ENCODE peak calls at places on chromosome 18, in six cellular contexts. One of them, this sample, is unnamed.

GRCh38 chr18:57051586-57052044 is 95.3 kb upstream of the BOD1L2 start:
- DNase-seq in NCI-H1436: no peak
- DNase-seq in right cardiac atrium: no peak
- DNase-seq in retina: no peak
- DNase-seq in head of caudate nucleus: no peak
- DNase-seq in effector memory CD4-positive, alpha-beta T cell: no peak
- DNase-seq in this sample: no peak

GRCh38 chr18:37836071-37836470 is 270.5 kb upstream of the CELF4 start:
- DNase-seq in NCI-H1436: no peak
- DNase-seq in right cardiac atrium: no peak
- DNase-seq in retina: no peak
- DNase-seq in head of caudate nucleus: no peak
- DNase-seq in effector memory CD4-positive, alpha-beta T cell: no peak
- DNase-seq in this sample: no peak

GRCh38 chr18:848062-848795 is 36.2 kb upstream of the YES1 start:
- DNase-seq in NCI-H1436: no peak
- DNase-seq in right cardiac atrium: no peak
- DNase-seq in retina: no peak
- DNase-seq in head of caudate nucleus: no peak
- DNase-seq in effector memory CD4-positive, alpha-beta T cell: no peak
- DNase-seq in this sample: no peak

GRCh38 chr18:79242246-79242645 is 153.5 kb upstream of the NFATC1 start:
- DNase-seq in NCI-H1436: no peak
- DNase-seq in right cardiac atrium: no peak
- DNase-seq in retina: peak
- DNase-seq in head of caudate nucleus: no peak
- DNase-seq in effector memory CD4-positive, alpha-beta T cell: no peak
- DNase-seq in this sample: no peak

GRCh38 chr18:35422227-35422626 is 45.1 kb upstream of the ZNF396 start:
- DNase-seq in NCI-H1436: no peak
- DNase-seq in right cardiac atrium: peak
- DNase-seq in retina: no peak
- DNase-seq in head of caudate nucleus: no peak
- DNase-seq in effector memory CD4-positive, alpha-beta T cell: no peak
- DNase-seq in this sample: no peak

GRCh38 chr18:49021076-49021432 is 70.3 kb upstream of the SMAD7 start:
- DNase-seq in NCI-H1436: no peak
- DNase-seq in right cardiac atrium: peak
- DNase-seq in retina: no peak
- DNase-seq in head of caudate nucleus: no peak
- DNase-seq in effector memory CD4-positive, alpha-beta T cell: no peak
- DNase-seq in this sample: no peak

GRCh38 chr18:29874519-29875098 is 1167.9 kb downstream of the DSC3 start:
- DNase-seq in NCI-H1436: peak
- DNase-seq in right cardiac atrium: no peak
- DNase-seq in retina: peak
- DNase-seq in head of caudate nucleus: peak
- DNase-seq in effector memory CD4-positive, alpha-beta T cell: no peak
- DNase-seq in this sample: no peak

GRCh38 chr18:42477261-42477660 is 522.2 kb downstream of the PIK3C3 start:
- DNase-seq in NCI-H1436: no peak
- DNase-seq in right cardiac atrium: no peak
- DNase-seq in retina: no peak
- DNase-seq in head of caudate nucleus: no peak
- DNase-seq in effector memory CD4-positive, alpha-beta T cell: no peak
- DNase-seq in this sample: no peak

GRCh38 chr18:79639072-79639829 is 40.4 kb upstream of the CTDP1 start:
- DNase-seq in NCI-H1436: no peak
- DNase-seq in right cardiac atrium: no peak
- DNase-seq in retina: no peak
- DNase-seq in head of caudate nucleus: no peak
- DNase-seq in effector memory CD4-positive, alpha-beta T cell: no peak
- DNase-seq in this sample: no peak

GRCh38 chr18:79756143-79756500 is 41.6 kb upstream of the KCNG2 start:
- DNase-seq in NCI-H1436: no peak
- DNase-seq in right cardiac atrium: no peak
- DNase-seq in retina: no peak
- DNase-seq in head of caudate nucleus: peak
- DNase-seq in effector memory CD4-positive, alpha-beta T cell: no peak
- DNase-seq in this sample: no peak

GRCh38 chr18:62828091-62828640 is 112.8 kb downstream of the PHLPP1 start:
- DNase-seq in NCI-H1436: no peak
- DNase-seq in right cardiac atrium: no peak
- DNase-seq in retina: no peak
- DNase-seq in head of caudate nucleus: no peak
- DNase-seq in effector memory CD4-positive, alpha-beta T cell: no peak
- DNase-seq in this sample: no peak

GRCh38 chr18:12278765-12279682 is 24.9 kb downstream of the CIDEA start:
- DNase-seq in NCI-H1436: no peak
- DNase-seq in right cardiac atrium: peak
- DNase-seq in retina: peak
- DNase-seq in head of caudate nucleus: peak
- DNase-seq in effector memory CD4-positive, alpha-beta T cell: no peak
- DNase-seq in this sample: no peak

GRCh38 chr18:54162431-54162830 is 62.0 kb downstream of the MBD2 start:
- DNase-seq in NCI-H1436: no peak
- DNase-seq in right cardiac atrium: no peak
- DNase-seq in retina: no peak
- DNase-seq in head of caudate nucleus: no peak
- DNase-seq in effector memory CD4-positive, alpha-beta T cell: no peak
- DNase-seq in this sample: no peak

GRCh38 chr18:74139888-74140287 is 7.7 kb downstream of the FBXO15 start:
- DNase-seq in NCI-H1436: no peak
- DNase-seq in right cardiac atrium: no peak
- DNase-seq in retina: no peak
- DNase-seq in head of caudate nucleus: peak
- DNase-seq in effector memory CD4-positive, alpha-beta T cell: no peak
- DNase-seq in this sample: no peak

GRCh38 chr18:44548291-44549221 is 132.1 kb upstream of the SETBP1 start:
- DNase-seq in NCI-H1436: no peak
- DNase-seq in right cardiac atrium: peak
- DNase-seq in retina: no peak
- DNase-seq in head of caudate nucleus: no peak
- DNase-seq in effector memory CD4-positive, alpha-beta T cell: no peak
- DNase-seq in this sample: no peak

GRCh38 chr18:24054130-24054529 is 39.6 kb downstream of the TTC39C start:
- DNase-seq in NCI-H1436: no peak
- DNase-seq in right cardiac atrium: no peak
- DNase-seq in retina: no peak
- DNase-seq in head of caudate nucleus: no peak
- DNase-seq in effector memory CD4-positive, alpha-beta T cell: peak
- DNase-seq in this sample: no peak

GRCh38 chr18:32760391-32760790 is 12.4 kb downstream of the KLHL14 start:
- DNase-seq in NCI-H1436: no peak
- DNase-seq in right cardiac atrium: no peak
- DNase-seq in retina: peak
- DNase-seq in head of caudate nucleus: no peak
- DNase-seq in effector memory CD4-positive, alpha-beta T cell: no peak
- DNase-seq in this sample: no peak

GRCh38 chr18:519019-519879 is 18.7 kb upstream of the COLEC12 start:
- DNase-seq in NCI-H1436: no peak
- DNase-seq in right cardiac atrium: peak
- DNase-seq in retina: no peak
- DNase-seq in head of caudate nucleus: peak
- DNase-seq in effector memory CD4-positive, alpha-beta T cell: no peak
- DNase-seq in this sample: no peak

GRCh38 chr18:48075707-48076093 is 145.2 kb upstream of the SMAD2 start:
- DNase-seq in NCI-H1436: no peak
- DNase-seq in right cardiac atrium: no peak
- DNase-seq in retina: no peak
- DNase-seq in head of caudate nucleus: no peak
- DNase-seq in effector memory CD4-positive, alpha-beta T cell: no peak
- DNase-seq in this sample: no peak

GRCh38 chr18:35024965-35025364 is 16.2 kb upstream of the MAPRE2 start:
- DNase-seq in NCI-H1436: no peak
- DNase-seq in right cardiac atrium: peak
- DNase-seq in retina: no peak
- DNase-seq in head of caudate nucleus: no peak
- DNase-seq in effector memory CD4-positive, alpha-beta T cell: no peak
- DNase-seq in this sample: no peak

GRCh38 chr18:56473400-56474059 is 164.9 kb downstream of the TXNL1 start:
- DNase-seq in NCI-H1436: no peak
- DNase-seq in right cardiac atrium: no peak
- DNase-seq in retina: no peak
- DNase-seq in head of caudate nucleus: no peak
- DNase-seq in effector memory CD4-positive, alpha-beta T cell: no peak
- DNase-seq in this sample: no peak

GRCh38 chr18:43692291-43692690 is 415.0 kb upstream of the SYT4 start:
- DNase-seq in NCI-H1436: no peak
- DNase-seq in right cardiac atrium: no peak
- DNase-seq in retina: no peak
- DNase-seq in head of caudate nucleus: no peak
- DNase-seq in effector memory CD4-positive, alpha-beta T cell: no peak
- DNase-seq in this sample: no peak

GRCh38 chr18:76371804-76372203 is 123.2 kb downstream of the ZNF516 start:
- DNase-seq in NCI-H1436: no peak
- DNase-seq in right cardiac atrium: no peak
- DNase-seq in retina: peak
- DNase-seq in head of caudate nucleus: no peak
- DNase-seq in effector memory CD4-positive, alpha-beta T cell: no peak
- DNase-seq in this sample: no peak

GRCh38 chr18:34595673-34596072 is 114.4 kb upstream of the DTNA start:
- DNase-seq in NCI-H1436: no peak
- DNase-seq in right cardiac atrium: no peak
- DNase-seq in retina: no peak
- DNase-seq in head of caudate nucleus: peak
- DNase-seq in effector memory CD4-positive, alpha-beta T cell: no peak
- DNase-seq in this sample: no peak

GRCh38 chr18:74050807-74051206 is 96.8 kb downstream of the FBXO15 start:
- DNase-seq in NCI-H1436: no peak
- DNase-seq in right cardiac atrium: no peak
- DNase-seq in retina: no peak
- DNase-seq in head of caudate nucleus: no peak
- DNase-seq in effector memory CD4-positive, alpha-beta T cell: no peak
- DNase-seq in this sample: no peak

GRCh38 chr18:60372141-60372540 is 434 bp downstream of the MC4R start:
- DNase-seq in NCI-H1436: no peak
- DNase-seq in right cardiac atrium: no peak
- DNase-seq in retina: no peak
- DNase-seq in head of caudate nucleus: no peak
- DNase-seq in effector memory CD4-positive, alpha-beta T cell: no peak
- DNase-seq in this sample: no peak

GRCh38 chr18:3015203-3015590 is 2.3 kb upstream of the LPIN2 start:
- DNase-seq in NCI-H1436: no peak
- DNase-seq in right cardiac atrium: no peak
- DNase-seq in retina: no peak
- DNase-seq in head of caudate nucleus: no peak
- DNase-seq in effector memory CD4-positive, alpha-beta T cell: no peak
- DNase-seq in this sample: no peak

GRCh38 chr18:25275414-25276001 is 76.5 kb downstream of the ZNF521 start:
- DNase-seq in NCI-H1436: no peak
- DNase-seq in right cardiac atrium: peak
- DNase-seq in retina: peak
- DNase-seq in head of caudate nucleus: no peak
- DNase-seq in effector memory CD4-positive, alpha-beta T cell: no peak
- DNase-seq in this sample: no peak